ENCODE peak calls at places on chromosomes 1 and 21, in nine cellular contexts. D is tibial artery; J is AG09309; H is CD8-positive, alpha-beta T cell; W is HFF-Myc; S is mesothelial cell of epicardium; Z is AG04449; L is mucosa of descending colon; V is SK-N-SH. Q is an unnamed sample.

GRCh38 chr1:96845464-96845863 is 123.9 kb downstream of the PTBP2 start:
- DNase-seq in H (no peak), J (no peak), S (no peak), L (peak), W (no peak), D (no peak), Z (no peak), V (no peak), Q (no peak)

GRCh38 chr1:175479521-175480342 is 263.7 kb downstream of the TNR start:
- DNase-seq in L (no peak), S (no peak), W (no peak), J (no peak), Z (no peak), V (no peak), D (no peak), H (no peak), Q (no peak)

GRCh38 chr1:204545202-204545601 is 29.0 kb downstream of the MDM4 start:
- DNase-seq in J (no peak), V (no peak), H (no peak), L (no peak), S (no peak), W (no peak), D (no peak), Z (no peak), Q (no peak)

GRCh38 chr1:172588296-172589291 is 55.6 kb downstream of the SUCO start:
- DNase-seq in V (no peak), L (no peak), H (no peak), W (peak), J (peak), D (no peak), Z (peak), S (no peak), Q (no peak)

GRCh38 chr21:45153358-45154318 is 79.3 kb downstream of the ADARB1 start:
- DNase-seq in J (no peak), W (no peak), D (no peak), V (no peak), L (no peak), Z (no peak), H (no peak), S (no peak), Q (no peak)

GRCh38 chr1:247824023-247824422 is at the start of gene OR14A16:
- DNase-seq in S (no peak), W (no peak), L (no peak), D (no peak), H (no peak), Z (no peak), J (no peak), V (no peak), Q (no peak)

GRCh38 chr1:160997323-160998038 is 23.5 kb downstream of the F11R start:
- DNase-seq in J (no peak), W (peak), L (peak), Z (no peak), D (no peak), V (peak), H (peak), S (no peak), Q (no peak)

GRCh38 chr1:17265950-17266349 is 17.1 kb downstream of the PADI3 start:
- DNase-seq in W (no peak), H (no peak), L (no peak), J (no peak), Z (no peak), S (no peak), V (no peak), D (no peak), Q (no peak)

GRCh38 chr1:42679364-42679983 is 2.7 kb upstream of the YBX1 start:
- DNase-seq in W (peak), L (no peak), S (no peak), Z (peak), J (peak), D (no peak), H (no peak), V (no peak), Q (no peak)

GRCh38 chr1:165893507-165893906 is 66.1 kb downstream of the UCK2 start:
- DNase-seq in D (no peak), V (no peak), L (no peak), Z (no peak), W (no peak), H (no peak), S (no peak), J (no peak), Q (no peak)

GRCh38 chr1:241844593-241844992 is 3.4 kb upstream of the EXO1 start:
- DNase-seq in J (no peak), V (no peak), D (no peak), L (no peak), W (no peak), Z (no peak), H (no peak), S (no peak), Q (no peak)

GRCh38 chr21:25997788-25998611 is 172.6 kb downstream of the APP start:
- DNase-seq in W (no peak), S (no peak), L (peak), H (no peak), D (no peak), V (no peak), J (no peak), Z (no peak), Q (peak)

GRCh38 chr1:12764016-12764415 is 9.5 kb upstream of the PRAMEF12 start:
- DNase-seq in H (no peak), D (no peak), S (no peak), V (no peak), J (no peak), Z (no peak), L (no peak), W (no peak), Q (no peak)

GRCh38 chr1:226095286-226095685 is 32.8 kb downstream of the H3-3A start:
- DNase-seq in S (no peak), V (no peak), L (no peak), W (no peak), J (no peak), H (no peak), D (peak), Z (no peak), Q (no peak)

GRCh38 chr1:1982379-1983232 is 21.0 kb downstream of the CFAP74 start:
- DNase-seq in D (no peak), H (no peak), L (no peak), S (no peak), Z (no peak), J (no peak), V (peak), W (no peak), Q (no peak)

GRCh38 chr1:221760895-221761294 is 19.0 kb upstream of the DUSP10 start:
- DNase-seq in S (no peak), H (no peak), D (no peak), L (no peak), J (no peak), W (no peak), Z (no peak), V (no peak), Q (no peak)

GRCh38 chr1:33133478-33134105 is 48.3 kb downstream of the TRIM62 start:
- DNase-seq in J (no peak), V (no peak), W (no peak), Z (no peak), S (no peak), H (no peak), L (no peak), D (no peak), Q (no peak)

GRCh38 chr1:184973308-184974085 is 811 bp downstream of the NIBAN1 start:
- DNase-seq in S (no peak), L (peak), W (no peak), D (peak), J (no peak), Z (no peak), V (no peak), H (no peak), Q (no peak)

GRCh38 chr1:6445062-6445763 is 20.6 kb downstream of the ESPN start:
- DNase-seq in V (peak), Z (no peak), J (no peak), S (no peak), L (peak), D (no peak), W (no peak), H (peak), Q (no peak)

GRCh38 chr1:199774433-199775089 is 252.9 kb upstream of the NR5A2 start:
- DNase-seq in D (no peak), W (peak), V (no peak), J (no peak), L (peak), S (no peak), H (no peak), Z (peak), Q (no peak)

GRCh38 chr21:15121655-15122120 is 56.9 kb upstream of the NRIP1 start:
- DNase-seq in D (no peak), W (no peak), L (no peak), J (no peak), Z (no peak), V (no peak), H (no peak), S (no peak), Q (no peak)

GRCh38 chr1:223706077-223706988 is 6.0 kb upstream of the CAPN2 start:
- DNase-seq in V (no peak), J (no peak), D (no peak), L (no peak), S (no peak), W (no peak), H (no peak), Z (peak), Q (no peak)

GRCh38 chr1:194322751-194323150 is 1136.3 kb upstream of the B3GALT2 start:
- DNase-seq in V (no peak), Z (no peak), H (no peak), L (no peak), D (no peak), S (no peak), W (no peak), J (no peak), Q (no peak)

GRCh38 chr1:205711105-205712048 is 31.1 kb upstream of the SLC45A3 start:
- DNase-seq in L (peak), D (no peak), V (peak), W (peak), H (peak), Z (peak), S (peak), J (peak), Q (no peak)

GRCh38 chr1:36947384-36947783 is 86.9 kb downstream of the GRIK3 start:
- DNase-seq in L (no peak), S (no peak), Z (no peak), V (no peak), D (no peak), J (no peak), H (no peak), W (no peak), Q (no peak)

GRCh38 chr1:186864296-186864695 is 35.5 kb downstream of the PLA2G4A start:
- DNase-seq in Z (no peak), J (peak), W (no peak), L (no peak), V (no peak), H (no peak), D (no peak), S (no peak), Q (no peak)

GRCh38 chr1:230867119-230867902 is 1.0 kb downstream of the C1orf198 start:
- DNase-seq in H (no peak), V (no peak), Z (no peak), J (no peak), L (no peak), S (no peak), D (no peak), W (no peak), Q (no peak)

GRCh38 chr1:214418380-214418779 is 133.0 kb downstream of the PTPN14 start:
- DNase-seq in J (no peak), Z (no peak), H (no peak), L (no peak), D (no peak), V (no peak), W (no peak), S (no peak), Q (no peak)

GRCh38 chr21:35097525-35097924 is 48.4 kb upstream of the RUNX1 start:
- DNase-seq in H (no peak), V (no peak), D (no peak), J (no peak), W (no peak), S (no peak), Z (no peak), L (no peak), Q (no peak)

GRCh38 chr1:205072881-205073280 is 11.4 kb downstream of the TMEM81 start:
- DNase-seq in H (no peak), W (no peak), Z (no peak), V (no peak), J (no peak), D (no peak), L (no peak), S (no peak), Q (no peak)

GRCh38 chr1:34122080-34122479 is 43.0 kb downstream of the CSMD2 start:
- DNase-seq in L (no peak), H (no peak), S (no peak), D (no peak), J (no peak), W (no peak), Z (no peak), V (no peak), Q (no peak)

GRCh38 chr1:173603056-173603591 is at the start of gene SLC9C2:
- DNase-seq in W (no peak), Z (no peak), D (no peak), L (peak), J (no peak), V (no peak), H (no peak), S (no peak), Q (no peak)

GRCh38 chr1:80675469-80675868 is 1125.3 kb upstream of the ADGRL2 start:
- DNase-seq in D (no peak), Z (no peak), V (no peak), H (no peak), S (no peak), J (no peak), L (no peak), W (no peak), Q (no peak)

GRCh38 chr1:18866846-18867245 is 7.4 kb upstream of the TAS1R2 start:
- DNase-seq in L (no peak), H (no peak), S (no peak), V (no peak), J (no peak), Z (no peak), W (no peak), D (no peak), Q (no peak)

GRCh38 chr21:46077674-46078101 is 20.2 kb upstream of the COL6A2 start:
- DNase-seq in Z (no peak), H (no peak), D (peak), S (no peak), J (no peak), W (no peak), L (peak), V (no peak), Q (no peak)

GRCh38 chr1:26530898-26531598 is 1.5 kb downstream of the RPS6KA1 start:
- DNase-seq in S (no peak), Z (no peak), W (peak), H (no peak), L (peak), D (no peak), V (peak), J (peak), Q (no peak)

GRCh38 chr21:41931041-41931451 is 22.8 kb downstream of the C2CD2 start:
- DNase-seq in S (no peak), Z (no peak), D (no peak), J (no peak), V (no peak), W (no peak), L (no peak), H (no peak), Q (no peak)

GRCh38 chr1:64242895-64243756 is 39.7 kb downstream of the UBE2U start:
- DNase-seq in L (no peak), Z (no peak), H (no peak), S (no peak), W (peak), J (peak), V (peak), D (no peak), Q (no peak)
- TF ChIP-seq CTCF in L (no peak), Z (peak), H (peak), S (peak), W (no peak), J (peak), V (peak), D (peak), Q (peak)

GRCh38 chr1:88799433-88799832 is 91.9 kb downstream of the GTF2B start:
- DNase-seq in L (no peak), S (no peak), W (no peak), H (no peak), Z (no peak), D (no peak), J (no peak), V (no peak), Q (no peak)

GRCh38 chr1:88802404-88802803 is 89.0 kb downstream of the GTF2B start:
- DNase-seq in H (no peak), W (no peak), J (no peak), L (no peak), S (no peak), D (no peak), V (no peak), Z (no peak), Q (no peak)

GRCh38 chr1:88801575-88802208 is 89.7 kb downstream of the GTF2B start:
- DNase-seq in W (peak), H (no peak), V (no peak), S (no peak), Z (no peak), L (no peak), J (no peak), D (no peak), Q (no peak)

GRCh38 chr1:88802950-88803349 is 88.4 kb downstream of the GTF2B start:
- DNase-seq in L (no peak), W (no peak), Z (peak), V (no peak), H (no peak), J (peak), D (no peak), S (no peak), Q (no peak)

GRCh38 chr1:88800382-88801051 is 90.8 kb downstream of the GTF2B start:
- DNase-seq in S (no peak), Z (no peak), L (peak), H (no peak), D (no peak), J (peak), V (peak), W (no peak), Q (no peak)
- TF ChIP-seq CTCF in S (no peak), Z (no peak), L (peak), H (peak), D (peak), J (peak), V (peak), W (peak), Q (peak)

GRCh38 chr1:38814444-38814983 is 45.1 kb downstream of the RRAGC start:
- DNase-seq in V (no peak), D (no peak), Z (no peak), S (no peak), J (no peak), L (no peak), H (no peak), W (no peak), Q (no peak)

GRCh38 chr1:38817267-38817957 is 42.2 kb downstream of the RRAGC start:
- DNase-seq in Z (no peak), S (no peak), D (no peak), H (no peak), V (no peak), W (no peak), J (no peak), L (no peak), Q (no peak)

GRCh38 chr1:38814984-38815464 is 44.5 kb downstream of the RRAGC start:
- DNase-seq in Z (no peak), L (no peak), J (no peak), S (no peak), D (no peak), V (no peak), W (no peak), H (no peak), Q (no peak)

GRCh38 chr1:38815903-38816627 is 43.5 kb downstream of the RRAGC start:
- DNase-seq in D (no peak), W (no peak), H (no peak), J (no peak), V (no peak), Z (no peak), L (no peak), S (no peak), Q (no peak)

GRCh38 chr1:38812981-38813380 is 46.6 kb downstream of the RRAGC start:
- DNase-seq in V (no peak), J (no peak), Z (no peak), W (no peak), D (no peak), H (no peak), L (no peak), S (no peak), Q (no peak)
- TF ChIP-seq CTCF in V (no peak), J (no peak), Z (no peak), W (no peak), D (no peak), H (no peak), L (no peak), S (no peak), Q (no peak)

GRCh38 chr21:38787461-38788274 is 18.1 kb upstream of the ETS2 start:
- DNase-seq in V (no peak), W (peak), J (no peak), H (no peak), L (peak), Z (no peak), D (no peak), S (no peak), Q (no peak)
- TF ChIP-seq CTCF in V (no peak), W (no peak), J (no peak), H (no peak), L (no peak), Z (no peak), D (no peak), S (no peak), Q (no peak)